ENCODE peak calls at places on chromosomes 13 and 19, in eight cellular contexts. U is substantia nigra, O is neuronal stem cell, V is right lobe of liver, A is H9, K is thyroid gland, R is ovary, I is RWPE1. D is an unnamed sample.

GRCh38 chr13:73230714-73231113 is 171.9 kb downstream of the KLF5 start:
- DNase-seq in R (no peak), V (no peak), U (no peak), I (no peak), O (no peak), K (no peak), A (no peak), D (no peak)

GRCh38 chr13:112128052-112128610 is 61.2 kb downstream of the SOX1 start:
- DNase-seq in R (no peak), I (no peak), K (no peak), A (no peak), O (no peak), U (no peak), V (no peak), D (no peak)

GRCh38 chr13:103130681-103131210 is 64.5 kb upstream of the SLC10A2 start:
- DNase-seq in U (no peak), R (no peak), K (no peak), O (no peak), I (peak; percentile 5), A (no peak), V (no peak), D (no peak)

GRCh38 chr19:50213925-50214324 is 10.5 kb downstream of the MYH14 start:
- DNase-seq in R (no peak), V (no peak), I (no peak), O (no peak), K (no peak), A (no peak), U (no peak), D (no peak)

GRCh38 chr13:36131931-36132297 is 732 bp upstream of the DCLK1 start:
- DNase-seq in V (no peak), R (no peak), A (no peak), I (no peak), O (no peak), K (peak; percentile 71), U (no peak), D (no peak)

GRCh38 chr13:31859546-31859945 is 120.2 kb downstream of the RXFP2 start:
- DNase-seq in A (no peak), R (no peak), O (no peak), U (no peak), I (no peak), V (no peak), K (no peak), D (no peak)

GRCh38 chr19:43735957-43736356 is 18.8 kb downstream of the SMG9 start:
- DNase-seq in I (no peak), A (no peak), U (no peak), O (no peak), R (no peak), K (no peak), V (no peak), D (no peak)

GRCh38 chr13:99033814-99034213 is 56.0 kb upstream of the DOCK9 start:
- DNase-seq in I (peak; percentile 41), K (no peak), R (no peak), O (peak; percentile 5), A (no peak), V (no peak), U (no peak), D (no peak)

GRCh38 chr13:114108894-114109293 is 23.5 kb downstream of the RASA3 start:
- DNase-seq in A (no peak), K (no peak), R (peak; percentile 15), O (no peak), V (no peak), U (no peak), I (no peak), D (no peak)

GRCh38 chr19:29841559-29842367 is 30.0 kb downstream of the CCNE1 start:
- DNase-seq in R (no peak), U (no peak), K (peak; percentile 38), I (peak; percentile 60), A (peak; percentile 78), O (peak; percentile 29), V (peak; percentile 25), D (no peak)

GRCh38 chr19:11833541-11833940 is 15.0 kb upstream of the ZNF439 start:
- DNase-seq in I (no peak), O (no peak), R (no peak), U (no peak), A (no peak), K (no peak), V (no peak), D (no peak)

GRCh38 chr19:32924200-32924599 is 47.6 kb downstream of the CEP89 start:
- DNase-seq in I (no peak), K (no peak), U (no peak), A (no peak), R (no peak), O (no peak), V (no peak), D (no peak)

GRCh38 chr19:29031216-29031615 is 181.7 kb downstream of the UQCRFS1 start:
- DNase-seq in R (no peak), K (no peak), U (no peak), A (no peak), V (no peak), I (no peak), O (no peak), D (no peak)

GRCh38 chr13:36858285-36858684 is 39.3 kb downstream of the RFXAP start:
- DNase-seq in O (no peak), A (no peak), U (no peak), I (peak; percentile 21), V (no peak), R (no peak), K (peak; percentile 12), D (no peak)

GRCh38 chr13:41544824-41545707 is 87.7 kb downstream of the RGCC start:
- DNase-seq in V (no peak), I (peak; percentile 55), R (no peak), A (no peak), O (no peak), U (no peak), K (no peak), D (no peak)

DNA sequence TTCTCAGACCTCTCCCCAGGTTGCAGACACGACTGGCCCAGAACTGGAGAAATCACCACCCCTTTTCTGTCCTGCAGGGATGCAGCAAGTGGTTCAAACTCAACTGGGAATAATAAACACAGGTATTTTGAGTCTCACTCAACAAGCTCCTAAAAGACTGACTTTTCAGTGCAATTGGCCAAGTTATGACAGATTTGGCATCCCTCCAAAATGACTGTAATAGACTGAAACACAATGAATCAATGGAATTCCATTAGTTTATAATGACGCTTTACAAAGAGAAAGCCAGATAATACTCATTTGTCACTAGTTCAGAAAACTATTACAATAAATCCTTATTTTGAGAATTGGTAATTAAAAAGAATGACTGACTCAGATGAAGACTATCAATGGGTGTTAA is 38.1 kb downstream of the MIPEP start:
- DNase-seq in K (no peak), A (no peak), U (no peak), V (no peak), O (no peak), R (no peak), I (no peak), D (no peak)
- H3K27ac ChIP-seq in K (no peak overlapping the region), A (no peak overlapping the region), U (no peak overlapping the region), V (no peak overlapping the region), O (no peak overlapping the region), R (no peak overlapping the region), I (no peak overlapping the region), D (no peak overlapping the region)

DNA sequence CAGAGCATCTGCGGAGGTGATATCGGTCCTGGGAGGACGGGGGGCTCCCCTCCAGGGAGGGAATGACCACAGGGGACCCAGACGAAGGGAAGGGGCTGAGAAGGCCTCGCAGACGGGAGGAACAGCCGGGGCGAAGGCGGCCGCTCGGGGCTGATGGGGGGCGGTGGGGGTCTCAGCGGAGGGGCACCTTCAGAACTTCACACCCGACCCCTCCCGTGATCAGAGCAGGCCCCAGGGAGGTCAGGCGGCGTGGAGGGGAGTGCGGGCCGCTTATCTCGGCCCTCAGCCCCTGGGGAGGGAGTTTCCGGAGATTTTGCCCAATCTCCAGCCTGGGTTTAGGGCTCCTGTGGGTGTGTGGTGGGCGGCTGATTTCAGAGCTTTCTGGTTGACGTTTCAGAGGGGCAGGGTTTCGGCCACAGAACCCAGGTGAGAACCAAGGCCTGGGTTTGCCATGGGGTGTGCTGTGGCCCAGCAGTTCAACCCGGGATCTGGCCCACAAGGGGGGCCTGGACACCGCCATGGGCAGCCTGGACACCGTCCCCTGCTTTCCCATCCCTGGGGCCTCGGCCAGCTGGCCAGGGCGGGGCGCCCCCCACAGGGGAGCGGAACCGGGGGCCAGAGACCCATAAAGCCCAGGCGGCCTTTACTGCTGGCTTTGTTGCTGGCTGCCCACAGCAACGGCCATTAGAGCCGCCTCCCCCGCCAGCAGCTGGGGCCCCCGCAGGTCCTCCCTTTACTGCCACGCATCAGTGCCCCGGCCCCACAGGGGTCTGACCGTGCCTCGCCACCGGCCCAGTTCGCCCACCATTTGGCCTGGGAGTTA is 29.0 kb downstream of the ARID3A start:
- DNase-seq in O (no peak), R (no peak), V (peak; percentile 53), U (no peak), K (no peak), A (no peak), I (no peak), D (no peak)
- H3K27ac ChIP-seq in O (peak overlapping the region; percentile 96), R (no peak overlapping the region), V (no peak overlapping the region), U (no peak overlapping the region), K (no peak overlapping the region), A (no peak overlapping the region), I (no peak overlapping the region), D (no peak overlapping the region)

GRCh38 chr19:10725415-10725814 is 7.5 kb downstream of the DNM2 start:
- DNase-seq in R (no peak), A (no peak), V (no peak), U (no peak), O (no peak), I (no peak), K (no peak), D (no peak)

GRCh38 chr19:10726268-10726667 is 8.4 kb downstream of the DNM2 start:
- DNase-seq in O (no peak), R (no peak), I (no peak), K (no peak), A (no peak), V (no peak), U (no peak), D (no peak)

GRCh38 chr19:10727599-10728250 is 9.8 kb downstream of the DNM2 start:
- DNase-seq in O (no peak), V (no peak), K (no peak), A (no peak), I (no peak), U (peak; percentile 30), R (no peak), D (no peak)

GRCh38 chr19:10720607-10721125 is 2.8 kb downstream of the DNM2 start:
- DNase-seq in A (no peak), U (no peak), V (no peak), O (no peak), R (no peak), K (no peak), I (no peak), D (no peak)

GRCh38 chr19:10724573-10725071 is 6.7 kb downstream of the DNM2 start:
- DNase-seq in R (no peak), A (no peak), U (peak; percentile 30), K (no peak), V (no peak), O (no peak), I (no peak), D (no peak)
- H3K27ac ChIP-seq in R (no peak overlapping the region), A (no peak overlapping the region), U (peak overlapping the region; percentile 68), K (no peak overlapping the region), V (no peak overlapping the region), O (no peak overlapping the region), I (peak overlapping the region; percentile 1), D (no peak overlapping the region)

DNA sequence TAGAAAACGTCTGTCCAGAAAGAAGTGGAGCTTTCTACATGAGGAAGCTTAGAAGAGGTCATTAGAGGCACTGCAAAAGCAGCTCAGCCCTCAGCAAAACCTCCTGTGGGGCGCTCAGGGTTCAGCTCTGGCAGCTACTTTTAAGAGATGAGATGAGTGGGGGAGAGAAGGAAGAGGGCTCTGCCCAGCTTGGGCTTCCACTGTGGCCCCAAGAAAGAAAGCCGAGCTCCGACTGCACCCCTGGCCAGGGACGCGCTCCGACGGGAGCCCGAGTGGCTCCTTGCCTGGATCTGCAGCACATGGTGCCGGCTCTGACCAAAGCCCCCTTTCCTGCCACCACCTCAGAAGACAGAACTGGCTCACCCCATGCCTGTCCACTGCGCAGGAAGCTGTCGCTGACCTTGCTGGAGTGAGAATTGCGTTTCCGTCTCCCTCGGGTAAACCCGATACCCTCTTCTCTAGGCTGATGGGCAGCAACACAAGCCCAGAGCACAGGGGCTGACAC is 36.4 kb downstream of the NAXD start:
- DNase-seq in V (no peak), O (no peak), K (peak; percentile 59), I (no peak), U (no peak), R (no peak), A (no peak), D (no peak)
- H3K27ac ChIP-seq in V (no peak overlapping the region), O (no peak overlapping the region), K (peak overlapping the region; percentile 20), I (no peak overlapping the region), U (no peak overlapping the region), R (no peak overlapping the region), A (no peak overlapping the region), D (no peak overlapping the region)